ENCODE peak calls at places on chromosomes 7 and 10, in eight cellular contexts. O, H, N, G, M, C, A and W are unnamed samples.

GRCh38 chr7:5678295-5679046 is 103.0 kb downstream of the RNF216 start:
- DNase-seq in M (peak), N (no peak), G (no peak), C (no peak), A (no peak), H (no peak), O (no peak), W (no peak)

GRCh38 chr7:40922316-40922670 is 780.6 kb downstream of the INHBA start:
- DNase-seq in O (no peak), A (no peak), H (no peak), N (no peak), G (no peak), M (no peak), C (no peak), W (no peak)

GRCh38 chr10:25113231-25114035 is 61.4 kb upstream of the GPR158 start:
- DNase-seq in A (no peak), H (peak), N (peak), O (peak), G (peak), M (peak), C (peak), W (peak)

GRCh38 chr7:150966002-150966401 is 12.1 kb downstream of the KCNH2 start:
- DNase-seq in O (no peak), N (peak), M (no peak), A (no peak), G (no peak), H (no peak), C (no peak), W (no peak)

GRCh38 chr7:141362580-141363435 is 188.4 kb upstream of the AGK start:
- DNase-seq in N (peak), G (no peak), A (no peak), M (no peak), H (no peak), C (no peak), O (no peak), W (no peak)

GRCh38 chr10:33570495-33570894 is 236.0 kb upstream of the NRP1 start:
- DNase-seq in N (no peak), C (no peak), O (no peak), M (peak), H (peak), A (no peak), G (no peak), W (no peak)

GRCh38 chr7:12638851-12639467 is 48.5 kb upstream of the ARL4A start:
- DNase-seq in N (peak), M (peak), H (peak), A (no peak), O (no peak), C (no peak), G (peak), W (peak)

GRCh38 chr10:121687094-121687850 is 89.0 kb upstream of the FGFR2 start:
- DNase-seq in C (no peak), A (no peak), G (no peak), N (no peak), H (no peak), M (no peak), O (no peak), W (no peak)

GRCh38 chr10:132069122-132069848 is 3.5 kb downstream of the JAKMIP3 start:
- DNase-seq in G (no peak), O (no peak), M (no peak), H (no peak), A (no peak), N (no peak), C (no peak), W (no peak)

GRCh38 chr7:77550586-77550985 is 13.5 kb downstream of the PTPN12 start:
- DNase-seq in H (no peak), G (no peak), C (no peak), M (no peak), A (no peak), O (no peak), N (no peak), W (no peak)

GRCh38 chr7:23299770-23300300 is 696 bp downstream of the MALSU1 start:
- DNase-seq in M (peak), O (no peak), C (no peak), A (no peak), H (no peak), G (no peak), N (no peak), W (no peak)

GRCh38 chr10:88728107-88728763 is 22.2 kb downstream of the LIPK start:
- DNase-seq in O (no peak), M (no peak), G (no peak), H (no peak), C (no peak), N (peak), A (no peak), W (no peak)

GRCh38 chr10:119025336-119025735 is 4.2 kb upstream of the NANOS1 start:
- DNase-seq in A (no peak), H (peak), C (peak), N (no peak), O (no peak), M (no peak), G (peak), W (no peak)

GRCh38 chr7:102426268-102427031 is 6.9 kb upstream of the ORAI2 start:
- DNase-seq in N (no peak), C (no peak), G (no peak), M (peak), H (peak), O (no peak), A (peak), W (no peak)

GRCh38 chr10:71978988-71979691 is 14.9 kb downstream of the CHST3 start:
- DNase-seq in M (no peak), A (no peak), O (no peak), N (no peak), C (no peak), H (no peak), G (no peak), W (no peak)

GRCh38 chr10:132838346-132838970 is 52.5 kb upstream of the NKX6-2 start:
- DNase-seq in A (no peak), M (no peak), N (no peak), G (no peak), O (no peak), H (no peak), C (no peak), W (no peak)

GRCh38 chr7:133794490-133794889 is 332.6 kb upstream of the LRGUK start:
- DNase-seq in A (no peak), M (peak), N (no peak), G (peak), C (no peak), H (no peak), O (no peak), W (no peak)

GRCh38 chr10:84256510-84257342 is 11.9 kb downstream of the RGR start:
- DNase-seq in G (no peak), N (peak), M (no peak), O (no peak), A (no peak), C (peak), H (peak), W (no peak)

GRCh38 chr7:50769160-50769484 is 13.6 kb downstream of the GRB10 start:
- DNase-seq in G (no peak), O (no peak), H (no peak), A (no peak), N (no peak), M (no peak), C (no peak), W (no peak)

GRCh38 chr7:138843632-138844580 is 45.9 kb upstream of the ATP6V0A4 start:
- DNase-seq in G (no peak), M (no peak), A (no peak), C (no peak), O (no peak), H (no peak), N (no peak), W (no peak)

GRCh38 chr7:31052841-31053601 is 913 bp downstream of the ADCYAP1R1 start:
- DNase-seq in M (no peak), A (no peak), G (no peak), C (no peak), H (no peak), N (no peak), O (no peak), W (no peak)

GRCh38 chr10:6296456-6297214 is 93.9 kb downstream of the PFKFB3 start:
- DNase-seq in G (no peak), N (no peak), O (no peak), A (no peak), H (no peak), M (no peak), C (no peak), W (no peak)

GRCh38 chr7:113710310-113711106 is 208.3 kb downstream of the PPP1R3A start:
- DNase-seq in C (peak), N (peak), G (peak), H (peak), O (peak), M (peak), A (peak), W (peak)